ENCODE peak calls at places on chromosome 11, in four cellular contexts. I, R, K and F are unnamed samples.

GRCh38 chr11:133311230-133311629 is 221.1 kb downstream of the OPCML start:
- DNase-seq in I (no peak), R (no peak), K (no peak), F (no peak)

GRCh38 chr11:57460756-57461749 is 725 bp downstream of the RTN4RL2 start:
- DNase-seq in I (no peak), R (no peak), K (no peak), F (no peak)

GRCh38 chr11:21460082-21460481 is 732.8 kb upstream of the ANO5 start:
- DNase-seq in I (no peak), R (peak; percentile 28), K (no peak), F (no peak)

GRCh38 chr11:82874646-82875523 is 25.3 kb downstream of the PRCP start:
- DNase-seq in I (no peak), R (no peak), K (no peak), F (no peak)

GRCh38 chr11:10026514-10026913 is 267.5 kb downstream of the SBF2 start:
- DNase-seq in I (no peak), R (no peak), K (no peak), F (no peak)

GRCh38 chr11:76803811-76804600 is 20.9 kb downstream of the TSKU start:
- DNase-seq in I (no peak), R (no peak), K (no peak), F (no peak)

GRCh38 chr11:88188251-88189030 is 13.2 kb upstream of the RAB38 start:
- DNase-seq in I (no peak), R (no peak), K (no peak), F (no peak)

GRCh38 chr11:125933030-125933813 is 12.6 kb upstream of the VSIG10L2 start:
- DNase-seq in I (no peak), R (no peak), K (no peak), F (no peak)

GRCh38 chr11:77672276-77672675 is 34.7 kb upstream of the CLNS1A start:
- DNase-seq in I (peak; percentile 97), R (peak; percentile 54), K (no peak), F (no peak)

GRCh38 chr11:85310479-85310878 is 316.7 kb downstream of the DLG2 start:
- DNase-seq in I (no peak), R (no peak), K (no peak), F (no peak)

GRCh38 chr11:121473064-121473777 is 20.5 kb upstream of the SORL1-AS1 start:
- DNase-seq in I (peak; percentile 13), R (peak; percentile 10), K (no peak), F (no peak)

GRCh38 chr11:78399136-78399535 is 18.5 kb downstream of the GAB2 start:
- DNase-seq in I (no peak), R (no peak), K (no peak), F (no peak)

GRCh38 chr11:26254378-26254777 is 77.6 kb upstream of the ANO3 start:
- DNase-seq in I (no peak), R (no peak), K (no peak), F (no peak)

GRCh38 chr11:363948-364761 is 5.1 kb upstream of the B4GALNT4 start:
- DNase-seq in I (no peak), R (peak; percentile 58), K (no peak), F (no peak)

GRCh38 chr11:42996742-42997307 is 315.0 kb upstream of the API5 start:
- DNase-seq in I (no peak), R (no peak), K (no peak), F (no peak)

GRCh38 chr11:58905716-58906547 is 33.4 kb upstream of the GLYATL1 start:
- DNase-seq in I (peak; percentile 73), R (peak; percentile 92), K (peak; percentile 47), F (no peak)

GRCh38 chr11:119338318-119338890 is 2.3 kb downstream of the C1QTNF5 start:
- DNase-seq in I (no peak), R (peak; percentile 72), K (peak; percentile 92), F (peak; percentile 33)

GRCh38 chr11:124754710-124755109 is 2.7 kb upstream of the VSIG2 start:
- DNase-seq in I (no peak), R (no peak), K (no peak), F (no peak)